ENCODE peak calls at places on chromosomes 2 and 18, in ten cellular contexts. R is natural killer cell; B is HEK293T; U is myocyte; L is activated CD4-positive, alpha-beta T cell treated with anti-CD3 and anti-CD28 coated beads, Interleukin-2, amount 10 ng/mL, durations not matched to agents 7 days and 5 days; F is foreskin fibroblast; G is activated effector memory CD4-positive, alpha-beta T cell treated with anti-CD3 and anti-CD28 coated beads, Interleukin-2, amount 50 U/mL, for 16 hours; E is SW 1271; W is iris pigment epithelial cell; M is NCI-H1105. H is an unnamed sample.

GRCh38 chr2:102514061-102514785 is 41.2 kb downstream of the SLC9A4 start:
- DNase-seq in R (no peak), B (no peak), M (no peak), G (no peak), W (peak), L (no peak), F (peak), E (peak), U (peak), H (peak)

GRCh38 chr2:124283090-124283489 is 258.0 kb downstream of the CNTNAP5 start:
- DNase-seq in B (no peak), G (no peak), M (peak), W (peak), U (peak), F (peak), R (no peak), L (no peak), E (no peak), H (peak)

GRCh38 chr18:24659837-24660720 is 199.6 kb downstream of the HRH4 start:
- DNase-seq in M (no peak), W (no peak), G (peak), U (peak), L (peak), F (peak), E (no peak), B (no peak), R (no peak), H (peak)

GRCh38 chr2:238380785-238381184 is 45.9 kb upstream of the ASB1 start:
- DNase-seq in B (no peak), G (no peak), M (no peak), W (peak), L (no peak), F (peak), E (no peak), U (peak), R (no peak), H (no peak)

GRCh38 chr2:112542974-112543760 is 902 bp downstream of the POLR1B start:
- DNase-seq in M (no peak), U (peak), E (peak), B (peak), R (no peak), F (peak), W (peak), G (peak), L (peak), H (no peak)

GRCh38 chr18:27298215-27298804 is 113.2 kb upstream of the CHST9 start:
- DNase-seq in E (peak), R (no peak), B (peak), F (no peak), M (no peak), L (no peak), U (no peak), G (no peak), W (no peak), H (no peak)

GRCh38 chr18:55421612-55422381 is 166.2 kb downstream of the TCF4 start:
- DNase-seq in R (no peak), E (no peak), U (peak), F (peak), W (no peak), M (peak), L (no peak), B (no peak), G (no peak), H (no peak)

GRCh38 chr2:86433137-86433536 is 8.0 kb upstream of the KDM3A start:
- DNase-seq in E (no peak), R (no peak), F (no peak), L (no peak), G (no peak), M (no peak), U (no peak), B (no peak), W (no peak), H (no peak)

GRCh38 chr2:178177066-178177679 is 17.1 kb upstream of the OSBPL6 start:
- DNase-seq in B (no peak), M (no peak), E (no peak), G (no peak), R (no peak), F (peak), U (peak), L (no peak), W (peak), H (no peak)

GRCh38 chr2:27977623-27978312 is 87.2 kb downstream of the BABAM2 start:
- DNase-seq in R (no peak), B (no peak), M (no peak), E (peak), F (peak), G (no peak), U (peak), W (peak), L (no peak), H (no peak)

GRCh38 chr18:76425299-76426101 is 69.5 kb downstream of the ZNF516 start:
- DNase-seq in B (no peak), R (no peak), M (no peak), E (no peak), F (peak), U (no peak), G (peak), W (peak), L (no peak), H (no peak)

GRCh38 chr18:4333043-4333442 is 122.1 kb downstream of the DLGAP1 start:
- DNase-seq in W (no peak), G (no peak), R (no peak), M (no peak), F (no peak), B (no peak), E (no peak), U (no peak), L (no peak), H (no peak)

GRCh38 chr2:38716185-38716584 is 35.0 kb downstream of the SRSF7 start:
- DNase-seq in M (no peak), B (no peak), L (no peak), E (no peak), G (peak), F (peak), W (peak), R (no peak), U (no peak), H (no peak)

GRCh38 chr2:2743164-2743571 is 412.1 kb upstream of the MYT1L start:
- DNase-seq in M (no peak), B (no peak), R (no peak), G (no peak), W (peak), F (peak), U (no peak), L (no peak), E (no peak), H (peak)

GRCh38 chr2:26961603-26962184 is 8.7 kb upstream of the MAPRE3 start:
- DNase-seq in E (peak), W (peak), B (peak), R (peak), F (peak), U (peak), M (peak), L (peak), G (peak), H (peak)

GRCh38 chr2:3601561-3602271 is 6.8 kb downstream of the COLEC11 start:
- DNase-seq in B (no peak), U (no peak), L (no peak), G (no peak), M (no peak), W (no peak), F (no peak), E (no peak), R (no peak), H (peak)

GRCh38 chr18:23433360-23433759 is 19.7 kb upstream of the RIOK3 start:
- DNase-seq in R (no peak), W (no peak), U (no peak), E (no peak), G (no peak), L (no peak), B (no peak), M (no peak), F (peak), H (no peak)

GRCh38 chr2:72023678-72024390 is 123.8 kb downstream of the CYP26B1 start:
- DNase-seq in M (no peak), U (no peak), R (no peak), G (peak), F (no peak), W (no peak), L (no peak), B (no peak), E (no peak), H (peak)

GRCh38 chr2:212863185-212863588 is 288.2 kb downstream of the IKZF2 start:
- DNase-seq in F (peak), M (peak), U (peak), E (no peak), W (peak), B (peak), L (peak), G (peak), R (no peak), H (no peak)

GRCh38 chr18:48545690-48546365 is 7.0 kb downstream of the CTIF start:
- DNase-seq in W (peak), U (peak), F (peak), L (no peak), E (no peak), G (peak), R (no peak), B (no peak), M (no peak), H (peak)

GRCh38 chr2:124250433-124250832 is 225.3 kb downstream of the CNTNAP5 start:
- DNase-seq in L (no peak), G (no peak), W (no peak), R (no peak), M (no peak), F (no peak), U (no peak), E (no peak), B (no peak), H (no peak)

GRCh38 chr2:23925702-23926288 is 1.1 kb downstream of the ATAD2B start:
- DNase-seq in B (peak), F (peak), G (peak), U (peak), R (peak), L (peak), E (peak), W (peak), M (peak), H (peak)

GRCh38 chr2:10601866-10602566 is 87.8 kb downstream of the NOL10 start:
- DNase-seq in E (no peak), R (no peak), L (no peak), W (no peak), B (no peak), M (no peak), F (no peak), U (peak), G (no peak), H (no peak)

GRCh38 chr2:16553222-16553621 is 112.4 kb downstream of the CYRIA start:
- DNase-seq in L (peak), W (peak), U (peak), M (peak), G (no peak), B (peak), F (peak), E (no peak), R (no peak), H (peak)

GRCh38 chr2:63465633-63466032 is 122.6 kb downstream of the WDPCP start:
- DNase-seq in M (no peak), R (no peak), B (no peak), L (no peak), E (no peak), W (peak), G (no peak), U (no peak), F (peak), H (no peak)

GRCh38 chr2:238518127-238518827 is 91.5 kb downstream of the ASB1 start:
- DNase-seq in W (peak), E (no peak), L (no peak), G (no peak), B (no peak), U (no peak), F (peak), R (no peak), M (no peak), H (no peak)

GRCh38 chr2:27855476-27855875 is 34.7 kb downstream of the RBKS start:
- DNase-seq in W (peak), M (no peak), L (no peak), R (no peak), F (peak), E (no peak), B (no peak), U (no peak), G (no peak), H (no peak)

GRCh38 chr2:120758181-120759048 is 22.7 kb downstream of the GLI2 start:
- DNase-seq in B (no peak), M (no peak), R (no peak), E (no peak), F (peak), G (peak), U (no peak), L (no peak), W (peak), H (peak)

GRCh38 chr2:26786207-26787023 is 559 bp downstream of the CENPA start:
- DNase-seq in R (no peak), W (no peak), F (peak), M (no peak), L (peak), B (no peak), E (no peak), U (no peak), G (no peak), H (no peak)

GRCh38 chr2:120563616-120564015 is 172.1 kb upstream of the GLI2 start:
- DNase-seq in M (no peak), L (no peak), W (no peak), U (no peak), G (no peak), E (no peak), R (no peak), F (no peak), B (no peak), H (no peak)

GRCh38 chr2:174356347-174356746 is 21.6 kb downstream of the SP9 start:
- DNase-seq in G (no peak), R (no peak), W (no peak), L (no peak), U (no peak), E (no peak), F (no peak), M (no peak), B (no peak), H (no peak)

H was measured in mucosa of gallbladder.